ENCODE peak calls at places on chromosomes 3 and 15, in seven cellular contexts. P is left ventricle myocardium inferior, D is SK-N-SH, J is ovary, I is BE2C, A is suprapubic skin, N is thyroid gland. S is an unnamed sample. For H3K27me3, the result is how much of the 10 kb centered on the place peaks cover.

GRCh38 chr15:99110581-99111320 is 5.9 kb downstream of the SYNM start:
- DNase-seq in A (no peak), N (no peak), P (no peak), J (no peak), D (no peak), I (no peak), S (no peak)

GRCh38 chr3:188197388-188197847 is 43.5 kb downstream of the LPP start:
- DNase-seq in P (peak), J (no peak), I (peak), A (no peak), D (no peak), N (no peak), S (no peak)

GRCh38 chr15:68204361-68204760 is 771 bp downstream of the CALML4 start:
- DNase-seq in J (no peak), A (no peak), D (no peak), N (no peak), P (no peak), I (no peak), S (no peak)

GRCh38 chr3:13148561-13149330 is 75.5 kb upstream of the IQSEC1 start:
- DNase-seq in D (no peak), J (peak), I (no peak), A (peak), N (no peak), P (no peak), S (no peak)

GRCh38 chr3:2961576-2961975 is 148.6 kb downstream of the IL5RA start:
- DNase-seq in J (no peak), I (no peak), A (no peak), D (no peak), N (no peak), P (no peak), S (no peak)

GRCh38 chr3:26015752-26016151 is 225.9 kb downstream of the OXSM start:
- DNase-seq in A (no peak), N (no peak), P (no peak), D (no peak), J (no peak), I (no peak), S (no peak)

GRCh38 chr15:75025102-75025501 is 1.7 kb downstream of the PPCDC start:
- DNase-seq in J (no peak), N (no peak), D (no peak), P (no peak), A (no peak), I (no peak), S (no peak)

GRCh38 chr3:180102134-180102533 is 65.4 kb upstream of the PEX5L start:
- DNase-seq in I (no peak), A (no peak), D (no peak), J (no peak), P (no peak), N (no peak), S (peak)

GRCh38 chr3:194321666-194322640 is 29.2 kb downstream of the CPN2 start:
- DNase-seq in N (peak), J (no peak), D (no peak), I (no peak), A (no peak), P (no peak), S (peak)

GRCh38 chr3:10992017-10992945 is at the start of gene SLC6A1:
- DNase-seq in I (peak), D (peak), N (no peak), J (peak), P (no peak), A (no peak), S (no peak)

GRCh38 chr3:30873667-30874066 is 20.8 kb downstream of the GADL1 start:
- DNase-seq in J (no peak), A (no peak), N (no peak), P (no peak), D (no peak), I (no peak), S (no peak)

GRCh38 chr3:188827593-188827992 is 344.2 kb upstream of the TPRG1 start:
- DNase-seq in I (no peak), P (no peak), D (no peak), A (no peak), J (no peak), N (no peak), S (no peak)

GRCh38 chr3:141835557-141836224 is 40.8 kb upstream of the ATP1B3 start:
- DNase-seq in N (no peak), D (no peak), A (no peak), J (no peak), I (no peak), P (no peak), S (no peak)

DNA sequence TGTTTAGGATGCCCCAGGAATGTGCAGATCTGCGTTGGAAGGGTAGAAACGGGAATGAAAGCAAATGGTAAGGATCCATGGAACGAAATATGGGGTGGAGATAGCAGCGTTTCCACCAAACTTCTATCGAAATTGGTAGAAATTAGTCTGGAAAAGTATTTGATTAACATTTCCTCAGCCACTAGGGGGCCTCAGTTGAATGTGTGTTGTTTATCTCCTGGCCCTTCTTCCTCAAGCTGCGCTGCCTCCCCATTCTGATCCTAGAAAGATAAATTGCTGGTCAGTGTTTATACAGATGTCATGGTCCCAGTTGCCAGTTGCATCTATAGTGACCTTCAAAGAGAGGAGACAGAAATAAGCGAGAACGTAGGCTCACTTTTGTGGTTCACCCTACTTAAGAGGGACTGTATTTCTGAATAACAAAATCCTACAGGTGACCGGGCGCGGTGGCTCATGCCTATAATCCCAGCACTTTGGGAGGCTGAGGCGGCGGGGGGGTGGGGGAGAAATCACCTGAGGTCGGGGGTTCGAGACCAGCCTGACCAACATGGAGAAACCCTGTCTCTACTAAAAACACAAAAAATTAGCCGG is 457.1 kb downstream of the SQOR start:
- DNase-seq in P (no peak), N (no peak), D (peak), I (peak), J (no peak), A (no peak), S (no peak)
- TF ChIP-seq CTCF in P (peak), N (no peak), D (peak), I (peak), J (no peak), A (no peak), S (peak)

GRCh38 chr3:54125317-54125716 is 3.0 kb downstream of the CACNA2D3 start:
- DNase-seq in D (no peak), J (no peak), N (no peak), A (no peak), P (no peak), I (no peak), S (no peak)
- H3K27me3 ChIP-seq in D (under half), J (under half), N (under half), A (under half), P (under half), I (under half), S (under half)

DNA sequence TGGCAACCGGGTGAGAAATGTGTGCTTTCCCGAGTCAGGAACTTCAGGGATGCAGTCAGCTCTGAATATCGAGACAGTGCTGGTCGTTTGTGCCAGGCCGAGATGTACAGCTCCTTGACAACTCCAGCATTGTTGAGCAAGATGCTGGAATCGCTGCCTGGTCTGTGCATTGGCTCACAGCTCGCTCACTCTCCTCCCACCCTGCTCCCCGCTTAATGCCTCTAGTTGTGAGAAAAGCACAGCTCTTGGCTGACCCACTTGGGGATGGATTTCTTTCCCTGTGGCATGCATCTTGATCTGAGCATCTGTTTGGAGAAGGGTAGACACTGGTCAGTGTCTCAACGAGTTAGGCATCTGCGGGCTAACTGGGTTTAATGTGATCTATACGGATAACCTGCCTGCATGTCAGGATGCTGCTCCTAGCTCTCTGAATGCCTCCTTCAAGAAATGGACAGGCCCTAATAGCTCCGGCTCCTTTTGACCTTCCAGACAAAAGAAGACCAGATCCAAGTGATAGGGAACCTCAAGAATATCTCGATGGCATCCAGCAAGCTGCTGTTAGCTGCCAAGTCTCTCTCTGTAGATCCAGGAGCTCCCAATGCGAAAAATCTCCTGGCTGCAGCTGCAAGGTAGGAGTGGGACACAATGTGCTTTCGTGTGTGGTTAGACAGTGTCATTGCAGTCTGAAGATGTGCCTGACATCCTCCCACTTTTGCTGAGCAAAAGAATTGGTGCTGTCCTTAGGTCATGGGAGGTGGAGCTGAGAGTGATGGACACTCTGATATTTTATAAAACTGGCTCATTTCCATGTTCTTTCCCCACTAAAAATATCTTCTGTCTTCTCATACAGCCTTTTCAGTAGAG is 302.2 kb upstream of the TPM1 start:
- DNase-seq in D (peak), J (no peak), N (no peak), A (no peak), P (no peak), I (no peak), S (no peak)
- TF ChIP-seq CTCF in D (peak), J (no peak), N (no peak), A (no peak), P (no peak), I (no peak), S (no peak)

DNA sequence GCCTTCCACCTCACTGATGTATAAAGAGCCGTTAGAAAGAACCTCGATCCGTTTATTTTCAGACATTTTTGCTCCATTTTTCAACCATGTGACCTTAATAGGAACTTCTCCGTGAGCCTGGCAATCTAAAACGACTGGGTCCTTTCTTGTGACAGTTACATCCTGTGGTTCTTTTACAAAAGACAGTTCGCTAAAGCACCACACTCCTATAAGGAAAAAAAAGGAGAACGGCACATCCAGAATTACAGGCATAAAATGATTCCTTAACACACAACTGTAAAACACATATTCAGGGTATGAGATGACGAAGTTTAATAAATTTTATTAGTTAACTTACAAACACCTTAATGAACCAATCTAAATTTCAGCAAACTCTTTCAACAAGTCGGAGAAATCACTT is 2.5 kb downstream of the PRTG start:
- DNase-seq in I (no peak), J (no peak), D (no peak), P (no peak), A (no peak), N (no peak), S (no peak)
- H3K27me3 ChIP-seq in I (under half), J (under half), D (under half), P (under half), A (half or more), N (under half), S (under half)

GRCh38 chr15:92104069-92104468 is 250.6 kb downstream of the SLCO3A1 start:
- DNase-seq in A (no peak), J (no peak), I (no peak), N (no peak), P (no peak), D (no peak), S (no peak)
- TF ChIP-seq CTCF in A (no peak), J (no peak), I (no peak), N (no peak), P (no peak), D (no peak), S (no peak)

GRCh38 chr15:100340721-100341661 is 784 bp downstream of the ADAMTS17 start:
- DNase-seq in I (no peak), D (peak), P (no peak), J (no peak), N (peak), A (no peak), S (no peak)
- H3K27me3 ChIP-seq in I (under half), D (under half), P (under half), J (under half), N (under half), A (under half), S (under half)

DNA sequence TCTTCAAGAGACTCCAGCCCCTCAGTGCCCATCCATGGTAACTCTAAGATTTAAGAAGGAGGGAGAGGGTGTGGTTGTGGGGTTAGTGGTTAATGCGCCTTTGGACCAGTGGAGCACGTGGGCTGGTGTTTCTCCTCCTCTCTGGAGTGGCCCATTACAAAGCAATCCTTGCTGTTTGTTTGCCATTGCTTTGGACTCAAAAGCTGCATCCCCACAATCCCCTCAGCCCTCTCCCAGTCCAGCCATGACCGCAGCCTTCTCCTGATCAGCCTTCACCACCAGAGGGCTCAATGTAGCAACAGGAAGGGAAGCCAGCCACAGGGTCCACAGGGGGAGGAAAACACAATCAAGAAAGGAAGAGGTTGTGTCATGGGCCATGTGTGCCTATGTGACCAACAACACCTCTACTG is 38.4 kb upstream of the FAM174B start:
- DNase-seq in I (peak), A (no peak), P (no peak), N (no peak), D (peak), J (no peak), S (peak)
- TF ChIP-seq CTCF in I (peak), A (no peak), P (peak), N (no peak), D (peak), J (no peak), S (peak)

GRCh38 chr15:93270937-93271472 is 182.0 kb upstream of the RGMA start:
- DNase-seq in A (no peak), N (no peak), P (no peak), I (no peak), D (no peak), J (no peak), S (no peak)

GRCh38 chr15:93261845-93262244 is 172.8 kb upstream of the RGMA start:
- DNase-seq in I (no peak), J (peak), D (no peak), N (no peak), A (no peak), P (no peak), S (no peak)

GRCh38 chr15:93266291-93266690 is 177.3 kb upstream of the RGMA start:
- DNase-seq in I (no peak), P (no peak), J (peak), N (no peak), A (no peak), D (no peak), S (no peak)

DNA sequence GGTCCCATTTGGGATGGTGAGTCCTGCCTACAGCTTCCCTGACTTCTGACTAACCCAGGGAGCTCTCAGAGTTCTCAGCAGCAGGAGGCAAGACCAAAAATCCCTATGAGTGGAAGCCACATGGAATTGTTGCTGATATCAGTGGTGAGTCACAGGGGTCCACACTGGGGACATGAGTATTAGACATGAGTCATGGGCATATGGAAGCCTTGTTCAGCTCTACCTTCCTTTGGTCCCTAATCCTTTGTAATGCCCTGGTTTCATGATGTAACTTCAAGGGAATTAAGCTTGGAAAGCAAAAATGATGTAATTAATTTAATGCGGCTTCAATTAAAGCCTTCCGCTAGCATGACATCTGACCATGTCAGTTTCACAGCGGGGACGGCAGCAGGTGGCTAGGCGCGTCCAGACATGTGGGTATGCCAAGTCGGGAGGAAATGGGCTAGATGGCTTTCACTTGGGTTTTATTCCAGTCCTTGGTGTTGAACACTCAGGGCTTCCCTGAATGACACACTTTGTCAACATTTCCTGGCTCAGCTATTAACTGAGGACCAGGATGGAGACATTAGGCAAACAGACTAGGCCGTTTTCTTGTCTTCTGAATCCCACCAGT is 176.1 kb upstream of the RGMA start:
- DNase-seq in D (no peak), P (no peak), N (no peak), I (no peak), A (no peak), J (peak), S (no peak)
- H3K27me3 ChIP-seq in D (under half), P (under half), N (under half), I (under half), A (under half), J (under half), S (under half)

DNA sequence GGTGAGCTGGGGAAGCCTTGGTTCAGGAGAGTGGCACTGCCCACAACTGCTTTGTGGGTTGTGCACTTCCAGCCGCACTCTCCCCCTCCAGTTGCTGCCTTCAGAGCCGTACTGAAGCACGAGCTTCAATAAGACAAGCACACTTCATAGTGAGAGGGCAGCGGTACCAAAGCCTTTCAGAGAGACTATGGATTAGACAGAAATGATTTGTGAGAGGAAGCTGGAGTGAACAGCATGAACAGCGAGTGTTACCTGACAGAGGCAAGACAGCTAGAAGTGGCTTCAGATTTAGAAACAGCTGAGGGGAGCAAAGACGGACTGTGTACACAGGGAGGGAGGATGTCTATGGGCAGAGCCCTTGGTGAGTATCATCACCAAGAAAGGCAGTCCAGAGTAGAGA is 31.1 kb downstream of the HCLS1 start:
- DNase-seq in N (no peak), P (no peak), I (no peak), J (no peak), A (no peak), D (no peak), S (no peak)
- TF ChIP-seq CTCF in N (no peak), P (no peak), I (no peak), J (no peak), A (no peak), D (no peak), S (no peak)

DNA sequence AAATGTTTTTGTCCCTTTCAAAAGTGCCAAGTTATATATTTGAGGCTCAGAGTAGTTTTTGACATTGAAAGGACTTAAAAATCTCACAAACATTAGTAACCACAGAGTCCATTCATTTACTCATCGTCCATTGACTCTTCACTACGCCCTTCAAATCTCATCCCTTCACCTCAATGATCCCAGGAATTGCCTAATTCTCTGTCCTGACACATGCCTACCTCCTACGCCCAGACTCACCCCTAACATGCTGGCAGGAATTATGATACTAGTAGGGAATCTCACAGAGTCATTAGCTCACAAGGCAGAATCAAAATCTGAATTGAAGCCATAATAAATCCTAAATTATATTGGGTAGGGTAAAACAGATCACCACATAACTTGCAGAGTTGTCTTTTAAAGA is 410.1 kb downstream of the RAP2B start:
- DNase-seq in D (no peak), N (no peak), A (no peak), I (no peak), P (no peak), J (no peak), S (no peak)
- H3K27me3 ChIP-seq in D (under half), N (under half), A (under half), I (under half), P (under half), J (under half), S (under half)